ENCODE peak calls at places on chromosomes 1 and 21, in four cellular contexts. O, R, U and E are unnamed samples.

GRCh38 chr1:151968058-151968457 is 25.6 kb downstream of the S100A10 start:
- DNase-seq in U (peak), O (no peak), R (peak), E (no peak)

GRCh38 chr21:39390212-39390765 is 41.4 kb upstream of the HMGN1 start:
- DNase-seq in U (no peak), O (no peak), R (no peak), E (no peak)

GRCh38 chr1:3596663-3597598 is 14.4 kb downstream of the MEGF6 start:
- DNase-seq in U (no peak), R (no peak), O (no peak), E (no peak)

GRCh38 chr1:2208309-2209239 is 14.0 kb upstream of the FAAP20 start:
- DNase-seq in U (peak), O (peak), R (peak), E (no peak)

GRCh38 chr21:36135391-36136094 is 664 bp downstream of the CBR3 start:
- DNase-seq in R (peak), U (peak), O (no peak), E (peak)

GRCh38 chr1:12615166-12615915 is 2.7 kb downstream of the DHRS3 start:
- DNase-seq in U (no peak), R (no peak), O (no peak), E (no peak)

GRCh38 chr21:18354947-18355346 is 48.6 kb downstream of the TMPRSS15 start:
- DNase-seq in R (no peak), U (no peak), O (no peak), E (no peak)

GRCh38 chr1:236066054-236066453 is 1.2 kb upstream of the NID1 start:
- DNase-seq in R (no peak), O (no peak), U (no peak), E (no peak)

GRCh38 chr1:211583011-211583995 is 4.3 kb upstream of the SLC30A1 start:
- DNase-seq in O (no peak), U (no peak), R (no peak), E (no peak)

GRCh38 chr21:31351438-31351837 is 7.4 kb upstream of the TIAM1 start:
- DNase-seq in R (no peak), U (peak), O (no peak), E (no peak)

GRCh38 chr1:182347019-182347418 is 44.6 kb downstream of the GLUL start:
- DNase-seq in U (no peak), R (no peak), O (no peak), E (no peak)

GRCh38 chr1:35883681-35884155 is 709 bp downstream of the AGO1 start:
- DNase-seq in U (no peak), O (peak), R (no peak), E (no peak)

GRCh38 chr1:83029916-83030315 is 969.0 kb downstream of the TTLL7 start:
- DNase-seq in O (no peak), U (no peak), R (no peak), E (no peak)

GRCh38 chr1:112735752-112736151 is 20.6 kb upstream of the PPM1J start:
- DNase-seq in O (no peak), R (no peak), U (peak), E (no peak)

GRCh38 chr21:33754493-33754892 is 112.2 kb downstream of the ITSN1 start:
- DNase-seq in U (no peak), R (no peak), O (no peak), E (no peak)

GRCh38 chr1:44553771-44554170 is 120.5 kb downstream of the TMEM53 start:
- DNase-seq in O (no peak), U (peak), R (no peak), E (no peak)

GRCh38 chr1:113976609-113977278 is 2.5 kb upstream of the OLFML3 start:
- DNase-seq in R (no peak), O (no peak), U (peak), E (no peak)

GRCh38 chr1:74161494-74161893 is 36.5 kb downstream of the LRRIQ3 start:
- DNase-seq in R (no peak), O (no peak), U (no peak), E (no peak)
- TF ChIP-seq CTCF in R (no peak), O (no peak), U (no peak), E (no peak)

GRCh38 chr1:8430476-8430875 is 112.6 kb downstream of the SLC45A1 start:
- DNase-seq in O (no peak), R (no peak), U (no peak), E (no peak)
- H3K4me3 ChIP-seq in O (no peak), R (no peak), U (no peak), E (no peak)

GRCh38 chr1:157136133-157136532 is 2.1 kb downstream of the ETV3 start:
- DNase-seq in R (no peak), O (no peak), U (no peak), E (no peak)
- TF ChIP-seq CTCF in R (no peak), O (no peak), U (peak), E (no peak)

GRCh38 chr1:230976825-230977747 is 1.6 kb downstream of the TTC13 start:
- DNase-seq in U (no peak), R (no peak), O (no peak), E (no peak)
- H3K4me3 ChIP-seq in U (no peak), R (no peak), O (peak), E (no peak)

GRCh38 chr1:202272446-202272845 is 69.3 kb downstream of the UBE2T start:
- DNase-seq in U (no peak), O (no peak), R (no peak), E (no peak)

GRCh38 chr1:202276920-202277319 is 64.8 kb downstream of the UBE2T start:
- DNase-seq in R (no peak), U (no peak), O (no peak), E (no peak)

GRCh38 chr1:202275061-202275770 is 66.5 kb downstream of the UBE2T start:
- DNase-seq in O (no peak), U (no peak), R (no peak), E (no peak)

GRCh38 chr1:202276081-202276715 is 65.5 kb downstream of the UBE2T start:
- DNase-seq in O (no peak), U (no peak), R (no peak), E (no peak)

GRCh38 chr1:202274611-202275010 is 67.1 kb downstream of the UBE2T start:
- DNase-seq in O (no peak), R (no peak), U (peak), E (no peak)
- TF ChIP-seq CTCF in O (no peak), R (no peak), U (peak), E (peak)

DNA sequence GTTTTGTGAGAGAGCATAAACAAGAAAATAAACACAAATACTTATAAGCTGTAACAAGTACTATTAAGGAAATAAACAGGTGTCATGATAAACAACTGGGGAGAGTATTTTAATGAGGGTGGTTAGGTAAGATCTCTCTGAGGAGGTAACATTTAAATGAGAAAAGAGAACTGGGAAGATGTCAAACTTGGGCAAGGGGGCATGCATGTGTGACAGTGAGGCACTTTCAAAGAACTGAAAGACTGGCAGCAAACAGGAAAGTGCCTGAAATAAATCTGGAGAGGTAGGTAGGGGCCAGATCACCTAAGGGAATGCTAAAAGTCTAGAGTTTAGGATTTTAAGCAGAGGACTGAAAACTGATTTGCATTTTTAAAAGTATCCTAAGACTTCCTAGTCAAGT is 37.8 kb downstream of the NSL1 start:
- DNase-seq in U (no peak), O (no peak), R (no peak), E (no peak)
- H3K4me3 ChIP-seq in U (no peak), O (no peak), R (no peak), E (no peak)

GRCh38 chr1:177137814-177138213 is 26.7 kb downstream of the ASTN1 start:
- DNase-seq in R (no peak), U (no peak), O (no peak), E (no peak)
- TF ChIP-seq CTCF in R (no peak), U (no peak), O (no peak), E (no peak)

GRCh38 chr1:202194328-202194648 is 689 bp downstream of the LGR6 start:
- DNase-seq in O (no peak), U (no peak), R (no peak), E (no peak)

GRCh38 chr1:202189012-202189790 is 4.4 kb upstream of the LGR6 start:
- DNase-seq in U (peak), R (peak), O (peak), E (peak)

GRCh38 chr1:202193614-202194327 is at the start of gene LGR6:
- DNase-seq in O (no peak), U (no peak), R (no peak), E (no peak)

GRCh38 chr1:202189919-202190715 is 3.5 kb upstream of the LGR6 start:
- DNase-seq in U (peak), O (no peak), R (no peak), E (no peak)

GRCh38 chr1:202192770-202193613 is 607 bp upstream of the LGR6 start:
- DNase-seq in R (peak), O (peak), U (peak), E (no peak)
- H3K4me3 ChIP-seq in R (no peak), O (peak), U (no peak), E (no peak)

GRCh38 chr1:31152181-31152768 is 86.8 kb upstream of the PUM1 start:
- DNase-seq in O (no peak), R (no peak), U (peak), E (no peak)

GRCh38 chr1:31154000-31154631 is 85.6 kb downstream of the NKAIN1 start:
- DNase-seq in R (no peak), U (no peak), O (no peak), E (no peak)

GRCh38 chr1:31153423-31153822 is 86.3 kb downstream of the NKAIN1 start:
- DNase-seq in R (no peak), O (no peak), U (no peak), E (no peak)

GRCh38 chr1:31154632-31155215 is 85.0 kb downstream of the NKAIN1 start:
- DNase-seq in U (peak), R (peak), O (peak), E (peak)

DNA sequence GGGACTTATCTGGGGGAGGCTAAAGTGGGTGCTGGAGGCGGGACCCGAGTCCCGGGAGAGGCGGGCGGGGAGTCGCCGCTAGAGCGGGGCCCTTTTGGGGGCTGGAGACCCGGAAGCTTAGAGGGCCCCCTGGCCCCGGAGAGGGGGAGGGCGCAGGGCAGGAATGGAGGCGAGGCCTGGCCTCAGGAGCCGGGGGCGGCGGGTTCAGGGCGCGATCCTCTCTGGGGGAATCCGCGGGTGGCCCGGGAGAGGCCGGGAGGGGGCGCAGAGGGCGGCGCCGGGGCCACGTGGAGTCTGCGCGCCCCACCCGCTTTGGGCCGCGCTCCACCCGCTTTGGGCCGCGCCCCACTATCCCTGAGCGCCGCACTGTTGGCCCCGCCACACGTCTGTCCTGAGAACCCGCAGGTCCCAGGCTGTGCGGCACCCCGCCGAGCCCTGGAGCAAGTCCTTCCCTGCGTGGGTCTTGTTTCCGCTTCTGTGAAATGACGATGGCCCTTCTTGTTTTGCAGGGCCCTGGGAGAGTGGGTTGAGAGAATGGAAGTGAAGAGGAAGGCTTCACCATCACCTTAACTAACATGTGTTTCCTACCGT is 84.4 kb downstream of the NKAIN1 start:
- DNase-seq in U (peak), R (no peak), O (peak), E (peak)
- TF ChIP-seq CTCF in U (peak), R (peak), O (no peak), E (peak)